ENCODE peak calls at places on chromosomes 5 and 9, in six cellular contexts. Y, C, T, F, G and W are unnamed samples.
A peak's percentile ranks its signal among the peaks of the same experiment; 100 is the strongest.

GRCh38 chr9:75198436-75198835 is 110.1 kb downstream of the OSTF1 start:
- DNase-seq in T (no peak), C (peak; percentile 12), Y (no peak), F (no peak), G (no peak), W (no peak)

GRCh38 chr5:59275537-59276276 is 617.8 kb downstream of the PDE4D start:
- DNase-seq in Y (peak; percentile 80), G (peak; percentile 6), T (no peak), C (no peak), F (peak; percentile 15), W (no peak)

GRCh38 chr9:114364123-114364522 is 23.7 kb downstream of the AKNA start:
- DNase-seq in T (peak; percentile 3), Y (peak; percentile 76), F (no peak), C (no peak), G (peak; percentile 85), W (no peak)

GRCh38 chr5:157303667-157304327 is 37.9 kb downstream of the CYFIP2 start:
- DNase-seq in F (no peak), C (no peak), T (no peak), G (no peak), Y (no peak), W (no peak)

GRCh38 chr5:102295534-102296228 is 403 bp downstream of the SLCO4C1 start:
- DNase-seq in G (no peak), T (peak; percentile 67), Y (no peak), F (peak; percentile 19), C (no peak), W (no peak)

GRCh38 chr5:102223542-102224444 is 72.3 kb downstream of the SLCO4C1 start:
- DNase-seq in T (no peak), C (peak; percentile 12), Y (peak; percentile 52), G (peak; percentile 2), F (no peak), W (no peak)

GRCh38 chr5:35026280-35026840 is 21.4 kb downstream of the AGXT2 start:
- DNase-seq in C (no peak), T (no peak), Y (no peak), F (no peak), G (no peak), W (no peak)

GRCh38 chr5:170832241-170832640 is 29.6 kb upstream of the RANBP17 start:
- DNase-seq in G (no peak), T (no peak), C (no peak), Y (no peak), F (no peak), W (no peak)

GRCh38 chr5:75465480-75465879 is 45.9 kb downstream of the CERT1 start:
- DNase-seq in G (peak; percentile 25), Y (peak; percentile 90), C (no peak), F (no peak), T (no peak), W (no peak)

GRCh38 chr5:111142932-111143331 is 50.8 kb downstream of the WDR36 start:
- DNase-seq in G (no peak), F (no peak), Y (no peak), C (no peak), T (no peak), W (no peak)

GRCh38 chr9:33130501-33130900 is 36.6 kb downstream of the B4GALT1 start:
- DNase-seq in F (no peak), C (no peak), T (no peak), G (peak; percentile 46), Y (peak; percentile 37), W (no peak)

DNA sequence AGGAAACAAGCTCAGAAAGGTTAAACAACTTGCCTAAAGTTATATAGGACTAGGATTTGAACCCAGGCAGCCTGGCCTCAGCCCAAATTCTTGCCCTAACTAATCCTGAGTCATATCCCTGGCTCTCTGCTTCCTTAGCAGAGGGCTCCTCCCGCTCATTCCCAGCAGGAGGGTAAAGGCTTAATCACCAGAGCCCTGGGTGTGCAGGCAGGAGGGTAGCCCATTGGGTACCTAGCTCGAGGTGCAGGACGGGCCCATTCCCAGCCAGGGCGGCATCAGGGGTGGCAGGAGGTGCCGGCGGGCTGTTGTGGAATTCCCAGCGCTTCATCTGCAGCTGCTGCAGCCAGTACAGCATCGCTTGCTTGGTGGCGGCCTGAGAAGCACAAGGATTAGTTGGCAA is 3.9 kb downstream of the TBC1D2 start:
- DNase-seq in G (peak; percentile 77), C (no peak), T (no peak), F (no peak), Y (peak; percentile 83), W (no peak)
- TF ChIP-seq CTCF in G (no peak), C (no peak), T (no peak), F (no peak), Y (no peak), W (no peak)

GRCh38 chr9:16870606-16871357 is at the start of gene BNC2:
- DNase-seq in Y (peak; percentile 70), F (no peak), G (peak; percentile 60), C (peak; percentile 84), T (no peak), W (peak; percentile 89)
- TF ChIP-seq CTCF in Y (peak; percentile 17), F (no peak), G (peak; percentile 22), C (peak; percentile 26), T (no peak), W (peak; percentile 41)

GRCh38 chr5:179262126-179262920 is 82.9 kb downstream of the ADAMTS2 start:
- DNase-seq in C (peak; percentile 20), T (peak; percentile 56), Y (no peak), G (no peak), F (no peak), W (peak; percentile 81)

GRCh38 chr5:179264641-179265528 is 80.4 kb downstream of the ADAMTS2 start:
- DNase-seq in C (peak; percentile 27), T (peak; percentile 49), F (no peak), G (no peak), Y (no peak), W (no peak)

GRCh38 chr5:179261301-179262125 is 83.7 kb downstream of the ADAMTS2 start:
- DNase-seq in C (peak; percentile 91), Y (no peak), G (peak; percentile 57), F (no peak), T (peak; percentile 57), W (peak; percentile 80)

GRCh38 chr5:179264053-179264540 is 81.2 kb downstream of the ADAMTS2 start:
- DNase-seq in Y (no peak), G (no peak), T (peak; percentile 45), C (peak; percentile 36), F (no peak), W (no peak)

GRCh38 chr5:179263391-179264052 is 81.7 kb downstream of the ADAMTS2 start:
- DNase-seq in Y (no peak), T (peak; percentile 46), F (no peak), G (no peak), C (peak; percentile 20), W (no peak)
- TF ChIP-seq CTCF in Y (no peak), T (no peak), F (no peak), G (no peak), C (no peak), W (no peak)

DNA sequence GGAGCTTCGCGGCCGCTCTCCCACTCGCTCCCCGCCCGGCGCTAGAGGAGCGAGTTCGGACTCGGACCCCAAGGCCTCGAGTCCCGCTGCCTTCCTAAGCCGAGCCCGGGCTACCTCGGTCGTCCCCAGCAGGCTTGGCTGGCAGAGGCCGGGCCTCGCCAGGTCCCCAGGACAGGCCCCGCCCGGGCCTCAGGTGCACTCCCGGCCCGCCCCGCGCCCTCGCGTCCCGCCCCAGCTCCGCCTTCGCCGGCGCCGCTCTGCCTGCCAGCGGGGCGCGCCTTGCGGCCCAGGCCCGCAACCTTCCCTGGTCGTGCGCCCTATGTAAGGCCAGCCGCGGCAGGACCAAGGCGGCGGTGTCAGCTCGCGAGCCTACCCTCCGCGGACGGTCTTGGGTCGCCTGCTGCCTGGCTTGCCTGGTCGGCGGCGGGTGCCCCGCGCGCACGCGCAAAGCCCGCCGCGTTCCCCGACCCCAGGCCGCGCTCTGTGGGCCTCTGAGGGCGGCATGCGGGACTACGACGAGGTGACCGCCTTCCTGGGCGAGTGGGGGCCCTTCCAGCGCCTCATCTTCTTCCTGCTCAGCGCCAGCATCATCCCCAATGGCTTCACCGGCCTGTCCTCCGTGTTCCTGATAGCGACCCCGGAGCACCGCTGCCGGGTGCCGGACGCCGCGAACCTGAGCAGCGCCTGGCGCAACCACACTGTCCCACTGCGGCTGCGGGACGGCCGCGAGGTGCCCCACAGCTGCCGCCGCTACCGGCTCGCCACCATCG is at the start of gene SLC22A5:
- DNase-seq in T (peak; percentile 92), C (peak; percentile 95), F (peak; percentile 85), G (peak; percentile 33), Y (peak; percentile 30), W (peak; percentile 91)
- TF ChIP-seq CTCF in T (no peak), C (no peak), F (no peak), G (no peak), Y (no peak), W (no peak)

GRCh38 chr5:52837068-52837467 is 49.4 kb downstream of the ITGA1 start:
- DNase-seq in T (no peak), G (peak; percentile 73), F (no peak), C (no peak), Y (peak; percentile 65), W (no peak)
- TF ChIP-seq CTCF in T (no peak), G (peak; percentile 34), F (no peak), C (no peak), Y (peak; percentile 10), W (peak; percentile 49)

DNA sequence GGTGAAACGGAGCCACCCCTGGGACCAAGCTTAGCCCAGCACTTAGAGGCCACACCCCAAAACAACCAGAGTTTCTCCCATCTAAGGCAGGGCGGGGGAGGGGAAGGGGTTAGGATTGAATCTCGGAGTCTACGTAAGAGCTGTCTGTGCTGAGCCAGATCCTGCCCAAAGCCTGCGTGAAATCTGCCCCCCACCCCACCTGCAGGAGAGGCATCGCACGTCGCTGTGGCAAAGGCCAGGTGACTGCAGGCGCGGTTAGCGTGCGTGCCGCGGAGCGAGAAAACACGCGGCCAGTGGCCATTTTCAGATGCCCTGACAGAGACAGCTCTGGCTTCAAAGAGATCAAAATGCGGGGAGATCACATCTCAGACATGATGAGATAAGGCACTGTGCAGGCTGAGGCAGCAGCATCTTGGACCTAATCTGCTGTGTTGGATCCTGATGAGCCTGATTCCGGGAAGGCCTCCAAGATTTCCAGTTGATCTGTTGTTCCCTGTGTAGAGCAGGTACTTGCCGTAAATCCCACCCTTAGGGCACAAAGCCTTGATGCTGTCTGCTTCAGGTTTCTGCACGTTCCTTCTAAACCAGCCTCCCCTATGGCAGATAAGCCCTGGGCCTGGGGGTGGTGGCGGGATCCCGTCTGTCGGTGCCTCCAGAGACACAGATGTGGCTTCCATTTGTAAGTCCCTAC is 2.5 kb upstream of the QSOX2 start:
- DNase-seq in Y (no peak), G (no peak), F (no peak), C (peak; percentile 64), T (no peak), W (no peak)
- TF ChIP-seq CTCF in Y (no peak), G (no peak), F (no peak), C (no peak), T (no peak), W (no peak)

GRCh38 chr5:152560508-152561137 is 155.5 kb upstream of the NMUR2 start:
- DNase-seq in G (peak; percentile 12), Y (peak; percentile 62), T (peak; percentile 70), F (peak; percentile 61), C (peak; percentile 36), W (no peak)
- TF ChIP-seq CTCF in G (peak; percentile 51), Y (peak; percentile 81), T (peak; percentile 78), F (peak; percentile 68), C (peak; percentile 79), W (peak; percentile 76)